ENCODE peak calls at places on chromosomes 5 and 9, in seven cellular contexts. W is CD4-positive, alpha-beta T cell; Q is sigmoid colon; V is tibial nerve; S is astrocyte of the spinal cord; Z is endothelial cell; N is gastrocnemius medialis. L is an unnamed sample.

GRCh38 chr9:76395381-76395780 is 1.2 kb upstream of the RFK start:
- DNase-seq in W (no peak), Q (no peak), V (no peak), S (no peak), Z (no peak), N (no peak), L (no peak)

GRCh38 chr9:132828201-132828770 is 49.8 kb downstream of the AK8 start:
- DNase-seq in W (no peak), Q (peak; percentile 30), V (no peak), S (no peak), Z (no peak), N (no peak), L (no peak)

GRCh38 chr5:175444060-175444904 is at the start of gene DRD1:
- DNase-seq in W (peak; percentile 43), Q (no peak), V (no peak), S (peak; percentile 47), Z (peak; percentile 80), N (no peak), L (peak; percentile 66)

GRCh38 chr5:106601605-106602004 is 1069.1 kb downstream of the EFNA5 start:
- DNase-seq in W (no peak), Q (no peak), V (no peak), S (no peak), Z (no peak), N (no peak), L (no peak)

GRCh38 chr9:36992501-36993316 is 41.4 kb downstream of the PAX5 start:
- DNase-seq in W (no peak), Q (no peak), V (no peak), S (no peak), Z (no peak), N (no peak), L (no peak)

GRCh38 chr5:14190194-14191164 is 47.3 kb downstream of the TRIO start:
- DNase-seq in W (no peak), Q (no peak), V (no peak), S (peak; percentile 98), Z (no peak), N (peak; percentile 64), L (no peak)

GRCh38 chr9:93645149-93645889 is 68.9 kb downstream of the PHF2 start:
- DNase-seq in W (no peak), Q (peak; percentile 54), V (no peak), S (no peak), Z (no peak), N (no peak), L (no peak)

GRCh38 chr5:98320317-98320716 is 453.1 kb upstream of the RGMB start:
- DNase-seq in W (no peak), Q (no peak), V (no peak), S (no peak), Z (no peak), N (no peak), L (no peak)

GRCh38 chr5:69334793-69335268 is 2.2 kb upstream of the CCDC125 start:
- DNase-seq in W (peak; percentile 74), Q (peak; percentile 92), V (peak; percentile 78), S (peak; percentile 81), Z (peak; percentile 88), N (peak; percentile 78), L (peak; percentile 84)

GRCh38 chr5:68134033-68134668 is 81.4 kb upstream of the PIK3R1 start:
- DNase-seq in W (no peak), Q (no peak), V (no peak), S (no peak), Z (no peak), N (no peak), L (no peak)

GRCh38 chr9:130129425-130130061 is 42.7 kb upstream of the NCS1 start:
- DNase-seq in W (no peak), Q (no peak), V (no peak), S (peak; percentile 61), Z (no peak), N (no peak), L (no peak)

GRCh38 chr9:113298924-113299770 is 4.0 kb downstream of the RNF183 start:
- DNase-seq in W (no peak), Q (no peak), V (no peak), S (no peak), Z (no peak), N (no peak), L (no peak)

GRCh38 chr5:1003296-1003937 is 5.2 kb upstream of the NKD2 start:
- DNase-seq in W (no peak), Q (peak; percentile 63), V (peak; percentile 12), S (no peak), Z (no peak), N (peak; percentile 14), L (no peak)

GRCh38 chr5:54045077-54045792 is 265.1 kb downstream of the ARL15 start:
- DNase-seq in W (no peak), Q (no peak), V (no peak), S (no peak), Z (no peak), N (no peak), L (no peak)

GRCh38 chr9:99559776-99560175 is 261.9 kb upstream of the NR4A3 start:
- DNase-seq in W (no peak), Q (no peak), V (no peak), S (no peak), Z (no peak), N (no peak), L (no peak)

GRCh38 chr5:178590141-178590923 is at the start of gene COL23A1:
- DNase-seq in W (peak; percentile 33), Q (peak; percentile 77), V (no peak), S (peak; percentile 53), Z (peak; percentile 73), N (peak; percentile 53), L (peak; percentile 66)

GRCh38 chr5:149550267-149550582 is 1.0 kb downstream of the CSNK1A1 start:
- DNase-seq in W (no peak), Q (no peak), V (no peak), S (peak; percentile 76), Z (no peak), N (no peak), L (no peak)

DNA sequence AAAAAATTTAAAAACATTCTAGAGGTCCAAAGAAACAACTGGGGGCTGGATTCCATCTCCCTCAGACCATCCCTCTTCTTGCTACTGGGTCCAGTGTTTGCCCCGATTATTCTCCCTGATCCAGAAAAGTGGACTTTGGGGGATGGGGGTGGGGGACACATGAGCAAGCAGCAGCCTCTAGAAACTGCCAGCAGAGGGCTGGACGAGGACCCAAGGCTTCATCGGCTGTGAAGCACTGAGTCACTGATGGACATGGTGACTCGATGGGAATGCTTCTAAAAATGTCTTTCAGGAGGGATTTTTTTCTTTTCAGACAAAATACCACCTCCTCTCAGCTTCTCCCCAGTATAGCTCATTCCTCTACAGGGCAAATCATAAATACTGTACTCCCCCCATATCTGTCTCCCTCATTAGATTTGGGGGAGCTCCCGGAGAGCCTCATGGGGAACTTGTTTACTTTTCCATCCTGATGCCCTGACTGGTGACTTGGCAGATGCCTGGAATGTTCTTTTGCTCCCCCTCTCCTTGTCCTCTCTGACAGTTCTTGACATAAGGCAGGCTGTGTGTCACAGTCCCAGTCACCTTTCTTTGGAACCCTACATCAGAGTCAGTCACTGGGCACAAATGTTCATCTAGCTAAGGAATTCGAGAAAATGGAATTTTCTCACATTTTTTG is 67.2 kb upstream of the STC2 start:
- DNase-seq in W (no peak), Q (peak; percentile 48), V (no peak), S (peak; percentile 55), Z (no peak), N (no peak), L (no peak)
- TF ChIP-seq CTCF in W (no peak), Q (no peak), V (no peak), S (peak; percentile 65), Z (no peak), N (no peak), L (no peak)

DNA sequence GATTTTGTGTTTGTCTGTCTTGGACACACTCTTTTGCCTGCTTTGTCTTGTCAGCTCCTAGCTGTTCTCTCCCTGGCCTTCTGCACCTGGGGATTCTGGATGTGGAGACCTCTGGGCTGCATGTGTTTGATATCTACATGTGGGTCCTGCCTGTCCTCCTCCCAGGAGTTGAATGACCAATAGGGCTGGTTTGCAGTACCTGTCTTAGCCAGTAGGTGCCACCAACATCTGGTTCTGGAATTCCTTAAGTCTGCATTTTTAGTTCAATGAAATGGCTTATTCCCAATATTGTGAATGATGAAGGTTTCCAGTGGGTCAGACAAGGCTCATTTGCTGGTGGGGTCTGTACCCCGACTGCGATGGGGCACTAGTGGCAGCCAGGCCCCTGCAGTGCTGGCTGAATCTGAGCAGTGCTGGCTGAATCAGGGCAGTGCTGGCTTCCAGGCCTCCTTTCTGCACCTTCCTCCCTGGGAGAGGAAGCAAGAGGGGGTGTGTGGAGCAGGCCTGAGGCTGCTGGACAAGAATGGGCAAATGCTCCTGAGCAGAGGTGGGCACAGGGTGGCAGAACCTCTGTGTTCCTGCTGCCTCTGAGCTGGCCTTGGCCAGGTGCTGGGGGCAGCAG is 73.3 kb downstream of the RXRA start:
- DNase-seq in W (no peak), Q (no peak), V (no peak), S (peak; percentile 40), Z (no peak), N (no peak), L (peak; percentile 28)
- TF ChIP-seq CTCF in W (peak; percentile 39), Q (peak; percentile 16), V (peak; percentile 16), S (peak; percentile 74), Z (peak; percentile 84), N (peak; percentile 64), L (peak; percentile 67)

GRCh38 chr9:124617477-124618141 is 110.4 kb upstream of the NR5A1 start:
- DNase-seq in W (peak; percentile 68), Q (peak; percentile 85), V (peak; percentile 65), S (peak; percentile 77), Z (peak; percentile 85), N (peak; percentile 62), L (peak; percentile 83)
- TF ChIP-seq CTCF in W (peak; percentile 74), Q (peak; percentile 89), V (peak; percentile 88), S (peak; percentile 93), Z (peak; percentile 84), N (peak; percentile 91), L (peak; percentile 94)

GRCh38 chr9:133986774-133987454 is 5.2 kb downstream of the VAV2 start:
- DNase-seq in W (no peak), Q (no peak), V (no peak), S (no peak), Z (no peak), N (no peak), L (no peak)
- TF ChIP-seq CTCF in W (no peak), Q (no peak), V (no peak), S (no peak), Z (no peak), N (no peak), L (no peak)

GRCh38 chr9:1941989-1942388 is 73.2 kb upstream of the SMARCA2 start:
- DNase-seq in W (no peak), Q (no peak), V (no peak), S (no peak), Z (no peak), N (no peak), L (no peak)
- TF ChIP-seq CTCF in W (no peak), Q (no peak), V (no peak), S (peak; percentile 23), Z (no peak), N (no peak), L (peak; percentile 22)

GRCh38 chr5:103476776-103477175 is 85.8 kb downstream of the NUDT12 start:
- DNase-seq in W (no peak), Q (no peak), V (no peak), S (no peak), Z (no peak), N (no peak), L (no peak)

GRCh38 chr5:103472820-103473219 is 89.8 kb downstream of the NUDT12 start:
- DNase-seq in W (no peak), Q (no peak), V (no peak), S (peak; percentile 42), Z (no peak), N (peak; percentile 49), L (no peak)

GRCh38 chr5:103474671-103475070 is 87.9 kb downstream of the NUDT12 start:
- DNase-seq in W (no peak), Q (no peak), V (no peak), S (no peak), Z (no peak), N (no peak), L (no peak)

GRCh38 chr5:103473725-103474124 is 88.9 kb downstream of the NUDT12 start:
- DNase-seq in W (no peak), Q (no peak), V (no peak), S (no peak), Z (no peak), N (peak; percentile 16), L (no peak)

GRCh38 chr5:103475629-103476240 is 86.9 kb downstream of the NUDT12 start:
- DNase-seq in W (no peak), Q (no peak), V (no peak), S (peak; percentile 67), Z (no peak), N (no peak), L (no peak)
- TF ChIP-seq CTCF in W (peak; percentile 69), Q (peak; percentile 38), V (peak; percentile 70), S (peak; percentile 43), Z (peak; percentile 65), N (peak; percentile 67), L (peak; percentile 90)